ENCODE peak calls at places on chromosome 3, in eight cellular contexts. A, E, O, K, M, Z, N and D are unnamed samples.
A peak's percentile ranks its signal among the peaks of the same experiment; 100 is the strongest.

GRCh38 chr3:141782386-141782932 is 19.3 kb downstream of the GRK7 start:
- DNase-seq in K (no peak), N (peak; percentile 21), A (no peak), O (no peak), M (no peak), E (no peak), Z (no peak), D (no peak)

GRCh38 chr3:9976736-9977709 is 9.6 kb downstream of the EMC3 start:
- DNase-seq in N (no peak), Z (no peak), M (peak; percentile 86), K (no peak), E (peak; percentile 27), O (no peak), A (no peak), D (no peak)

GRCh38 chr3:120795017-120795648 is 52.6 kb downstream of the GTF2E1 start:
- DNase-seq in Z (no peak), N (peak; percentile 87), K (peak; percentile 37), E (peak; percentile 18), M (peak; percentile 85), O (peak; percentile 38), A (peak; percentile 72), D (peak; percentile 72)

GRCh38 chr3:62562017-62562416 is 188.7 kb upstream of the FEZF2 start:
- DNase-seq in Z (no peak), E (no peak), A (no peak), O (no peak), K (no peak), N (no peak), M (no peak), D (no peak)

GRCh38 chr3:79202471-79203143 is 565.2 kb downstream of the ROBO1 start:
- DNase-seq in E (no peak), Z (no peak), N (no peak), O (no peak), K (no peak), M (no peak), A (no peak), D (no peak)

GRCh38 chr3:7781395-7781794 is 720.2 kb upstream of the LMCD1 start:
- DNase-seq in A (no peak), M (no peak), Z (no peak), E (no peak), K (no peak), O (no peak), N (no peak), D (no peak)

GRCh38 chr3:13426591-13426990 is 6.5 kb upstream of the NUP210 start:
- DNase-seq in Z (no peak), E (no peak), M (no peak), N (no peak), O (no peak), A (no peak), K (no peak), D (no peak)

GRCh38 chr3:183634707-183635106 is 716 bp upstream of the KLHL24 start:
- DNase-seq in K (no peak), E (no peak), Z (no peak), O (no peak), M (no peak), A (no peak), N (no peak), D (peak; percentile 29)

GRCh38 chr3:111227216-111227615 is 155.6 kb downstream of the NECTIN3 start:
- DNase-seq in K (no peak), O (no peak), N (no peak), E (no peak), M (no peak), A (no peak), Z (no peak), D (no peak)

GRCh38 chr3:52237006-52237658 is 1.8 kb downstream of the TWF2 start:
- DNase-seq in N (no peak), Z (no peak), K (no peak), A (no peak), E (no peak), M (no peak), O (no peak), D (no peak)

GRCh38 chr3:151382671-151383070 is 1.9 kb downstream of the P2RY12 start:
- DNase-seq in A (no peak), Z (no peak), E (no peak), M (no peak), K (no peak), O (no peak), N (no peak), D (no peak)

GRCh38 chr3:54830658-54831057 is 97.2 kb downstream of the LRTM1 start:
- DNase-seq in K (no peak), N (peak; percentile 47), A (no peak), O (no peak), E (no peak), M (peak; percentile 71), Z (no peak), D (peak; percentile 54)

GRCh38 chr3:190209533-190209932 is 88.8 kb upstream of the P3H2 start:
- DNase-seq in K (no peak), O (no peak), A (no peak), M (no peak), N (no peak), E (no peak), Z (no peak), D (no peak)